ENCODE peak calls at places on chromosomes 13 and 19, in four cellular contexts. One of them, this sample, is unnamed.
A peak's percentile ranks its signal among the peaks of the same experiment; 100 is the strongest.

GRCh38 chr19:913080-913748 is at the start of gene R3HDM4:
- DNase-seq in WTC11: peak; percentile 64
- DNase-seq in GM12878: no peak
- DNase-seq in K562: peak; percentile 69
- DNase-seq in this sample: no peak

GRCh38 chr19:10510301-10510802 is 6.9 kb downstream of the S1PR5 start:
- DNase-seq in WTC11: peak; percentile 88
- DNase-seq in GM12878: no peak
- DNase-seq in K562: peak; percentile 70
- DNase-seq in this sample: peak; percentile 25

GRCh38 chr19:18802354-18802753 is 11.2 kb upstream of the COMP start:
- DNase-seq in WTC11: peak; percentile 60
- DNase-seq in GM12878: no peak
- DNase-seq in K562: peak; percentile 68
- DNase-seq in this sample: peak; percentile 50

GRCh38 chr13:106348032-106348431 is 187.4 kb downstream of the EFNB2 start:
- DNase-seq in WTC11: no peak
- DNase-seq in GM12878: no peak
- DNase-seq in K562: no peak
- DNase-seq in this sample: no peak

GRCh38 chr19:47637550-47637949 is 28.6 kb downstream of the BICRA start:
- DNase-seq in WTC11: no peak
- DNase-seq in GM12878: no peak
- DNase-seq in K562: no peak
- DNase-seq in this sample: no peak

GRCh38 chr19:51948979-51949378 is 21.7 kb downstream of the ZNF613 start:
- DNase-seq in WTC11: peak; percentile 15
- DNase-seq in GM12878: no peak
- DNase-seq in K562: no peak
- DNase-seq in this sample: no peak

GRCh38 chr19:3746371-3747056 is 15.0 kb downstream of the APBA3 start:
- DNase-seq in WTC11: no peak
- DNase-seq in GM12878: no peak
- DNase-seq in K562: no peak
- DNase-seq in this sample: no peak

GRCh38 chr13:37138169-37138568 is 32.7 kb upstream of the CSNK1A1L start:
- DNase-seq in WTC11: peak; percentile 12
- DNase-seq in GM12878: no peak
- DNase-seq in K562: no peak
- DNase-seq in this sample: peak; percentile 19

GRCh38 chr19:11091343-11092153 is 2.3 kb downstream of the LDLR start:
- DNase-seq in WTC11: no peak
- DNase-seq in GM12878: no peak
- DNase-seq in K562: no peak
- DNase-seq in this sample: peak; percentile 94

GRCh38 chr13:43478178-43478577 is 308.6 kb downstream of the ENOX1 start:
- DNase-seq in WTC11: no peak
- DNase-seq in GM12878: no peak
- DNase-seq in K562: no peak
- DNase-seq in this sample: no peak

GRCh38 chr19:33110201-33110910 is 21.6 kb upstream of the WDR88 start:
- DNase-seq in WTC11: no peak
- DNase-seq in GM12878: no peak
- DNase-seq in K562: no peak
- DNase-seq in this sample: no peak

GRCh38 chr13:36979361-36980040 is 19.6 kb downstream of the ALG5 start:
- DNase-seq in WTC11: no peak
- DNase-seq in GM12878: no peak
- DNase-seq in K562: no peak
- DNase-seq in this sample: no peak

GRCh38 chr19:29587059-29587458 is 19.0 kb upstream of the POP4 start:
- DNase-seq in WTC11: no peak
- DNase-seq in GM12878: no peak
- DNase-seq in K562: no peak
- DNase-seq in this sample: no peak

GRCh38 chr13:101150998-101151397 is 265.3 kb downstream of the NALCN start:
- DNase-seq in WTC11: no peak
- DNase-seq in GM12878: no peak
- DNase-seq in K562: no peak
- DNase-seq in this sample: no peak

GRCh38 chr13:107928762-107929161 is 286.6 kb downstream of the LIG4 start:
- DNase-seq in WTC11: no peak
- DNase-seq in GM12878: no peak
- DNase-seq in K562: no peak
- DNase-seq in this sample: no peak

GRCh38 chr13:23876265-23876664 is 12.9 kb downstream of the MIPEP start:
- DNase-seq in WTC11: no peak
- DNase-seq in GM12878: no peak
- DNase-seq in K562: no peak
- DNase-seq in this sample: no peak

GRCh38 chr13:99978781-99979452 is 2.7 kb upstream of the ZIC2 start:
- DNase-seq in WTC11: peak; percentile 92
- DNase-seq in GM12878: no peak
- DNase-seq in K562: no peak
- DNase-seq in this sample: no peak

GRCh38 chr13:40143559-40143958 is 488.1 kb downstream of the COG6 start:
- DNase-seq in WTC11: no peak
- DNase-seq in GM12878: no peak
- DNase-seq in K562: no peak
- DNase-seq in this sample: no peak
- TF ChIP-seq TCF7 in WTC11: no peak
- TF ChIP-seq TCF7 in GM12878: no peak
- TF ChIP-seq TCF7 in K562: no peak
- TF ChIP-seq TCF7 in this sample: no peak

GRCh38 chr19:45421953-45422498 is 1.7 kb downstream of the ERCC1 start:
- DNase-seq in WTC11: no peak
- DNase-seq in GM12878: no peak
- DNase-seq in K562: peak; percentile 5
- DNase-seq in this sample: no peak

GRCh38 chr19:45424191-45425058 is 708 bp upstream of the ERCC1 start:
- DNase-seq in WTC11: peak; percentile 60
- DNase-seq in GM12878: no peak
- DNase-seq in K562: peak; percentile 69
- DNase-seq in this sample: peak; percentile 86

GRCh38 chr19:45423589-45424190 is at the start of gene ERCC1:
- DNase-seq in WTC11: peak; percentile 100
- DNase-seq in GM12878: peak; percentile 89
- DNase-seq in K562: peak; percentile 98
- DNase-seq in this sample: peak; percentile 96

GRCh38 chr19:45420871-45421270 is 2.8 kb downstream of the ERCC1 start:
- DNase-seq in WTC11: no peak
- DNase-seq in GM12878: no peak
- DNase-seq in K562: no peak
- DNase-seq in this sample: no peak

DNA sequence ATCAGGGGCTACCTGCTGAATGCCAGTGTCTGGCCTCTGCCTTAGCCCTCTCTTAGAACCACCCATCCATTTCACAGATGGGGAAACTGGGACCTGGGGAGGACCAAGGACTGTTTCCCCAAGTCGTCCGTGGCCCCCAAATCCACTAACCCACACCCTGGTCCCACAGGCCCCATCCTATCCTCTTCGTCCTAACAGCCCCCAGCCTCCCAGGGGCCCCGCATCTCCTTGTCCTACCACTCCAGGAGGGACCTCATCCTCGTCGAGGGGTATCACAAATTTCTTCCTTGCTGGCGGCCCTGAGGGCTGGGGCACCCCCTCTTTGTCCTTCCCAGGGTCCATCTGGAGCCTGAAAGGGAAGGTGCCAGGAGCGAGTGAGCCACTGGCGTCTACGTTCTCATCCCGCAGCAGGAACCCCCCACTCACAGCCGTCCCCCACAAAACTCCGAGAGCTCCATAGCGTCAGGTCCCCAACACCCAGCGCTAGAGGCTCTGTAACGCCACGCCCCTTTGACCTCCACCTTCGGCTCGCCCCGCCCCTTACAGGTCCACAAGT is 606 bp downstream of the ERCC1 start:
- DNase-seq in WTC11: no peak
- DNase-seq in GM12878: no peak
- DNase-seq in K562: no peak
- DNase-seq in this sample: no peak
- TF ChIP-seq TCF7 in WTC11: peak; percentile 48
- TF ChIP-seq TCF7 in GM12878: no peak
- TF ChIP-seq TCF7 in K562: no peak
- TF ChIP-seq TCF7 in this sample: no peak

GRCh38 chr13:94280357-94280756 is 199.1 kb downstream of the DCT start:
- DNase-seq in WTC11: no peak
- DNase-seq in GM12878: no peak
- DNase-seq in K562: no peak
- DNase-seq in this sample: no peak
- TF ChIP-seq TCF7 in WTC11: no peak
- TF ChIP-seq TCF7 in GM12878: no peak
- TF ChIP-seq TCF7 in K562: no peak
- TF ChIP-seq TCF7 in this sample: no peak

GRCh38 chr13:76948139-76948538 is at the start of gene ACOD1:
- DNase-seq in WTC11: no peak
- DNase-seq in GM12878: no peak
- DNase-seq in K562: no peak
- DNase-seq in this sample: no peak
- TF ChIP-seq TCF7 in WTC11: no peak
- TF ChIP-seq TCF7 in GM12878: no peak
- TF ChIP-seq TCF7 in K562: no peak
- TF ChIP-seq TCF7 in this sample: no peak

GRCh38 chr13:50082426-50083283 is 67.4 kb downstream of the KCNRG start:
- DNase-seq in WTC11: peak; percentile 67
- DNase-seq in GM12878: peak; percentile 62
- DNase-seq in K562: peak; percentile 39
- DNase-seq in this sample: peak; percentile 94

GRCh38 chr13:50080856-50081105 is 65.5 kb downstream of the KCNRG start:
- DNase-seq in WTC11: no peak
- DNase-seq in GM12878: no peak
- DNase-seq in K562: no peak
- DNase-seq in this sample: no peak

GRCh38 chr13:50081106-50081898 is 66.1 kb downstream of the KCNRG start:
- DNase-seq in WTC11: peak; percentile 66
- DNase-seq in GM12878: no peak
- DNase-seq in K562: peak; percentile 45
- DNase-seq in this sample: no peak

GRCh38 chr13:50081899-50082425 is 66.7 kb downstream of the KCNRG start:
- DNase-seq in WTC11: peak; percentile 99
- DNase-seq in GM12878: peak; percentile 100
- DNase-seq in K562: peak; percentile 87
- DNase-seq in this sample: peak; percentile 96

DNA sequence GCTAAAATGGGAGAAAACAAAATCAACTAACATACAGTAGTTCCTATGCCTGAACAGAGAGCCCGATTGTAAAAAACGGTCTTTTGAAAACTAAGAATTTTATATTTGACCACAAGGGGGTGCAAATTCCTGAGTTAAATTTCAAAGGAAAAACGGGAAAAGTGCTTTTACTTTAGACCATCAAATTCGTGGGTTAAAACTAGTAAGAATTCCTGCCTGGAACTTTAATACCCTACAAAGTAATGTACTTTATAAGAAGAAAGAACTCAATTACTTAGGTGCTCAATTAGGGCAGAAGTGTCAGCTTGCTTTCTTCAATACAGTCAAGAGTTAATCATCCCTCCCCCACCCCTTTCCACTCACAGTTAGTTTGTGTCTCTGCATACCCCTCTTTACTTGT is 69.8 kb downstream of the KCNRG start:
- DNase-seq in WTC11: no peak
- DNase-seq in GM12878: no peak
- DNase-seq in K562: no peak
- DNase-seq in this sample: peak; percentile 20
- TF ChIP-seq TCF7 in WTC11: no peak
- TF ChIP-seq TCF7 in GM12878: no peak
- TF ChIP-seq TCF7 in K562: no peak
- TF ChIP-seq TCF7 in this sample: no peak

DNA sequence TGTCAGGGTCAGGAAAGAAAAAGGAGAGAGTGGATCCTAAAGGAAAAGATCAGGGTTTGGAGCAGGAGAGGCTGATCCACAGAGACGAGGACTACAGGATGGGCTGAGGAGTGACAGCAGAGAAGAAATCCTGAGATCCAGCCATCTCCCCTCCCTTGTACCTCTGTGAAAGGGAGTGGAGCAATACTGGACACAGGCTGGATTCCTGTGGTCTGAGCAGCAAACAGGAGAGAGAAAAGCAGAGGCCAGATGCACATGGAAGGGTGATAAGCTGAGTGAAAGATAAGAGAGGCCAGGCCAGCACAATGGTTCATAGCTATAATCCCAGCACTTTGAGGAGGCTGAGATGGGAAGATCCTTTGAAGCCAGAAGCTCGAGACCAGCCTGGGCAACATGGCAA is 472.1 kb upstream of the TSHZ3 start:
- DNase-seq in WTC11: no peak
- DNase-seq in GM12878: no peak
- DNase-seq in K562: no peak
- DNase-seq in this sample: no peak
- TF ChIP-seq TCF7 in WTC11: no peak
- TF ChIP-seq TCF7 in GM12878: no peak
- TF ChIP-seq TCF7 in K562: no peak
- TF ChIP-seq TCF7 in this sample: no peak

This sample was measured in HepG2.